ENCODE peak calls at places on chromosomes 5 and 9, in seven cellular contexts. H is HFFc6, V is epithelial cell of esophagus, R is spleen, M is adrenal gland, W is A549, F is neural crest cell. N is an unnamed sample.

GRCh38 chr5:133842846-133843725 is 125.3 kb downstream of the C5orf15 start:
- DNase-seq in R (no peak), F (no peak), H (no peak), M (no peak), V (no peak), W (no peak), N (no peak)

GRCh38 chr5:52771343-52772039 is 16.2 kb upstream of the ITGA1 start:
- DNase-seq in W (no peak), R (no peak), H (no peak), F (no peak), M (no peak), V (no peak), N (no peak)

GRCh38 chr5:35136386-35136785 is 88.6 kb upstream of the AGXT2 start:
- DNase-seq in H (peak; percentile 98), R (no peak), W (no peak), V (peak; percentile 55), F (no peak), M (no peak), N (peak; percentile 95)

GRCh38 chr5:59484618-59485017 is 408.9 kb downstream of the PDE4D start:
- DNase-seq in H (no peak), R (no peak), V (no peak), M (no peak), W (no peak), F (no peak), N (no peak)

GRCh38 chr5:114053377-114053776 is 308.5 kb upstream of the KCNN2 start:
- DNase-seq in R (no peak), W (no peak), H (no peak), M (no peak), V (no peak), F (no peak), N (no peak)

GRCh38 chr5:154520861-154521453 is 42.9 kb upstream of the HAND1 start:
- DNase-seq in R (no peak), F (peak; percentile 37), H (no peak), M (no peak), W (peak; percentile 79), V (peak; percentile 57), N (peak; percentile 70)

GRCh38 chr5:6713274-6714181 is at the start of gene TENT4A:
- DNase-seq in W (peak; percentile 92), V (no peak), M (no peak), F (no peak), R (peak; percentile 93), H (no peak), N (peak; percentile 32)

GRCh38 chr5:76270214-76270613 is 132.9 kb upstream of the IQGAP2 start:
- DNase-seq in V (peak; percentile 83), M (no peak), H (no peak), R (no peak), F (no peak), W (peak; percentile 10), N (no peak)

GRCh38 chr9:89788457-89788856 is 183.6 kb downstream of the GADD45G start:
- DNase-seq in M (no peak), H (no peak), V (no peak), F (no peak), R (no peak), W (no peak), N (no peak)

GRCh38 chr9:128409450-128409849 is 11.2 kb upstream of the CERCAM start:
- DNase-seq in M (no peak), V (no peak), H (no peak), R (no peak), F (no peak), W (no peak), N (no peak)

GRCh38 chr9:534886-535285 is 306.6 kb upstream of the DMRT1 start:
- DNase-seq in W (no peak), F (no peak), V (peak; percentile 67), R (no peak), H (no peak), M (peak; percentile 54), N (peak; percentile 60)

GRCh38 chr9:126480810-126481209 is 132.9 kb upstream of the LMX1B start:
- DNase-seq in M (no peak), F (no peak), R (no peak), V (no peak), W (no peak), H (no peak), N (no peak)

GRCh38 chr5:31823477-31823876 is 184.5 kb downstream of the PDZD2 start:
- DNase-seq in M (no peak), R (no peak), F (no peak), V (no peak), W (no peak), H (no peak), N (no peak)

GRCh38 chr5:115147052-115147451 is 22.7 kb downstream of the TRIM36 start:
- DNase-seq in H (peak; percentile 3), V (no peak), R (no peak), M (no peak), W (no peak), F (no peak), N (no peak)

GRCh38 chr5:76616206-76616605 is 7.0 kb downstream of the F2RL2 start:
- DNase-seq in R (no peak), F (no peak), V (no peak), M (no peak), W (no peak), H (no peak), N (no peak)

GRCh38 chr9:82490019-82490499 is 501.5 kb downstream of the SPATA31D1 start:
- DNase-seq in R (no peak), V (peak; percentile 96), W (no peak), H (peak; percentile 65), F (no peak), M (no peak), N (peak; percentile 24)

GRCh38 chr5:17151686-17152085 is 65.7 kb upstream of the BASP1 start:
- DNase-seq in M (no peak), F (no peak), R (no peak), V (no peak), W (no peak), H (no peak), N (no peak)

GRCh38 chr5:38404667-38405276 is 146.4 kb downstream of the EGFLAM start:
- DNase-seq in W (no peak), V (peak; percentile 68), H (no peak), F (no peak), M (no peak), R (no peak), N (peak; percentile 51)

GRCh38 chr9:88583901-88584596 is 49.1 kb downstream of the NXNL2 start:
- DNase-seq in V (peak; percentile 55), R (no peak), H (peak; percentile 93), M (no peak), F (no peak), W (no peak), N (peak; percentile 54)

GRCh38 chr5:156473271-156473935 is 146.4 kb downstream of the SGCD start:
- DNase-seq in W (no peak), H (peak; percentile 40), R (no peak), V (peak; percentile 68), F (no peak), M (no peak), N (no peak)

GRCh38 chr5:140041099-140041491 is 2.0 kb downstream of the NRG2 start:
- DNase-seq in M (no peak), F (no peak), H (no peak), V (no peak), R (no peak), W (no peak), N (peak; percentile 15)

GRCh38 chr5:132495063-132495671 is 4.6 kb upstream of the IRF1 start:
- DNase-seq in W (no peak), M (peak; percentile 17), V (no peak), R (peak; percentile 81), F (no peak), H (no peak), N (no peak)

GRCh38 chr5:141476132-141476909 is 555 bp downstream of the PCDHGC3 start:
- DNase-seq in H (peak; percentile 76), V (peak; percentile 71), R (no peak), M (peak; percentile 65), F (peak; percentile 41), W (peak; percentile 49), N (no peak)

GRCh38 chr5:141477169-141477568 is 1.4 kb downstream of the PCDHGC3 start:
- DNase-seq in F (no peak), V (no peak), R (no peak), H (no peak), M (no peak), W (no peak), N (no peak)

GRCh38 chr5:141477815-141478214 is 2.0 kb downstream of the PCDHGC3 start:
- DNase-seq in W (no peak), H (peak; percentile 8), M (no peak), V (no peak), R (no peak), F (no peak), N (no peak)

GRCh38 chr5:141478321-141478945 is 2.7 kb downstream of the PCDHGC3 start:
- DNase-seq in R (no peak), V (peak; percentile 76), H (peak; percentile 50), F (no peak), M (no peak), W (no peak), N (no peak)

DNA sequence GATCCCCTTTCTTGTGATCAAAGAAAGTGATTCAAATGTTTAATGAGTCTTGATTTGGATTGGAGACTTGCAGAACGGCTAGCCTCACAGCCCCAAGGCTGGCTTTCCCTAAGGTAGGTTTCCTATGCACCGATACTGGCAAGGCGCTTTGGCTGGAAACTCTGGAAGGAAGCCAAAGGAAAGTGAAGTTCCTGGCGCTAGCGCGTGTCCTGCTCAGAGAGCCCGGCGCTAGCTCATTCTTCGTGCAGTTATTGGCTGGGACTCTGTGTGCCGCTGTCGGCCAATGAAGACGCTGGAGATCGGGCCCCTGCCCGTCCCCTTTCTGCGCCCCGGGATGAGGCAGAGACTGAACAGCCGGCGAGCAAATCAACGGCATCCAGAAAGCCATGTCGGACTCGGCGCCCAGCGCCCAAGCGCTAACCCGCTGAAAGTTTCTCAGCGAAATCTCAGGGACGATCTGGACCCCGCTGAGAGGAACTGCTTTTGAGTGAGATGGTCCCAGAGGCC is at the start of gene PCDHGC3:
- DNase-seq in V (peak; percentile 94), R (peak; percentile 88), F (peak; percentile 72), M (peak; percentile 96), W (peak; percentile 95), H (peak; percentile 97), N (no peak)
- TF ChIP-seq CTCF in V (peak; percentile 42), R (peak; percentile 53), F (no peak), M (peak; percentile 26), W (peak; percentile 25), H (peak; percentile 64), N (no peak)

GRCh38 chr5:11082546-11082945 is 321.5 kb upstream of the DAP start:
- DNase-seq in H (no peak), F (no peak), W (no peak), V (no peak), M (no peak), R (no peak), N (no peak)
- TF ChIP-seq CTCF in H (no peak), F (no peak), W (no peak), V (no peak), M (no peak), R (no peak), N (no peak)

DNA sequence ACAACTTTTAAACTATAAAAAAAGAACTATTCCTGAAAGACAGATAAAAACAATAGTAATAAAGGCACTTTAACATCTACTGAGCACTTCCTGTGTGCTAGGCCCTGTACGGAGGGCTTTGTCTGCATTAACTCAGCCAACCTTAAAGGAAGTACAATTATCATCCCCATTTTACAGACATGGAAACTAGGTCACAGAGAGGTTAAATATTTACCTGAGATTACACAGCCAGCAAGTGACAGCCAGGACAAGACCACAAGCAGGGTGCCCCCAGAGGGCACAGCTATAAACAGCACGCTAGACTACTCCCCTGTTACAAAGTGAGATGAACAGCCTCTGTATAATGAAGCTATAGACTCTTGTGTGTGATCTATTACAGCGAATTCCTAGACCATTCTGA is 25.5 kb downstream of the DDX31 start:
- DNase-seq in F (no peak), V (no peak), M (no peak), R (no peak), W (peak; percentile 25), H (no peak), N (peak; percentile 6)
- TF ChIP-seq CTCF in F (peak; percentile 35), V (no peak), M (no peak), R (no peak), W (no peak), H (peak; percentile 35), N (peak; percentile 45)

GRCh38 chr5:112264666-112265065 is 154.4 kb downstream of the EPB41L4A start:
- DNase-seq in F (no peak), H (no peak), V (peak; percentile 13), W (no peak), M (no peak), R (no peak), N (no peak)
- TF ChIP-seq CTCF in F (no peak), H (no peak), V (no peak), W (no peak), M (no peak), R (no peak), N (no peak)